ENCODE peak calls at places on chromosomes 13 and 19, in five cellular contexts. R is BJ; A is progenitor cell of endocrine pancreas; T is NCI-H2029 treated with DMSO at 0.1 percent for 48 hours; Z is naive thymus-derived CD8-positive, alpha-beta T cell. Q is an unnamed sample.

GRCh38 chr13:40356011-40356410 is 310.4 kb downstream of the FOXO1 start:
- DNase-seq in R (no peak), A (no peak), T (no peak), Z (no peak), Q (no peak)

GRCh38 chr13:40161008-40161694 is 505.3 kb downstream of the FOXO1 start:
- DNase-seq in R (no peak), A (no peak), T (no peak), Z (no peak), Q (no peak)

GRCh38 chr19:54388001-54388802 is 23.5 kb upstream of the LAIR1 start:
- DNase-seq in R (no peak), A (no peak), T (no peak), Z (peak), Q (peak)

GRCh38 chr19:55535173-55535572 is 1.8 kb downstream of the SBK2 start:
- DNase-seq in R (no peak), A (no peak), T (no peak), Z (no peak), Q (no peak)

GRCh38 chr19:38656171-38656981 is 8.9 kb downstream of the ACTN4 start:
- DNase-seq in R (no peak), A (no peak), T (no peak), Z (peak), Q (peak)

GRCh38 chr19:7679017-7679720 is 1.5 kb upstream of the TRAPPC5 start:
- DNase-seq in R (no peak), A (no peak), T (no peak), Z (peak), Q (peak)

GRCh38 chr19:19372656-19373416 is 32.6 kb upstream of the GATAD2A start:
- DNase-seq in R (no peak), A (no peak), T (no peak), Z (no peak), Q (peak)

GRCh38 chr19:42198676-42199439 is 18.6 kb downstream of the DEDD2 start:
- DNase-seq in R (no peak), A (no peak), T (no peak), Z (peak), Q (peak)

GRCh38 chr19:2767688-2768087 is 15.4 kb downstream of the SGTA start:
- DNase-seq in R (no peak), A (no peak), T (no peak), Z (no peak), Q (no peak)

GRCh38 chr19:6788896-6789295 is 16.4 kb downstream of the VAV1 start:
- DNase-seq in R (no peak), A (no peak), T (no peak), Z (no peak), Q (no peak)

GRCh38 chr13:41065098-41065497 is 3.8 kb downstream of the WBP4 start:
- DNase-seq in R (peak), A (no peak), T (no peak), Z (no peak), Q (no peak)

GRCh38 chr19:12783226-12783848 is 7.9 kb upstream of the JUNB start:
- DNase-seq in R (no peak), A (no peak), T (no peak), Z (peak), Q (no peak)

GRCh38 chr13:21734961-21735360 is 64.1 kb downstream of the FGF9 start:
- DNase-seq in R (no peak), A (no peak), T (no peak), Z (no peak), Q (no peak)

GRCh38 chr13:44806841-44807240 is 182.4 kb downstream of the NUFIP1 start:
- DNase-seq in R (no peak), A (no peak), T (no peak), Z (no peak), Q (no peak)

GRCh38 chr13:94395889-94396288 is 83.6 kb downstream of the DCT start:
- DNase-seq in R (no peak), A (no peak), T (no peak), Z (no peak), Q (no peak)

GRCh38 chr13:27080018-27080948 is 91.3 kb downstream of the USP12 start:
- DNase-seq in R (no peak), A (no peak), T (no peak), Z (no peak), Q (no peak)

GRCh38 chr19:1451916-1452801 is 2.2 kb downstream of the APC2 start:
- DNase-seq in R (no peak), A (no peak), T (no peak), Z (no peak), Q (no peak)

GRCh38 chr19:10544242-10544752 is 593 bp downstream of the ATG4D start:
- DNase-seq in R (no peak), A (peak), T (no peak), Z (no peak), Q (no peak)

GRCh38 chr19:294819-295686 is 3.9 kb upstream of the PLPP2 start:
- DNase-seq in R (no peak), A (peak), T (no peak), Z (peak), Q (peak)

GRCh38 chr19:12638611-12639182 is 27.8 kb downstream of the MAN2B1 start:
- DNase-seq in R (no peak), A (no peak), T (no peak), Z (no peak), Q (no peak)

GRCh38 chr13:114285166-114285808 is 3.9 kb downstream of the UPF3A start:
- DNase-seq in R (no peak), A (no peak), T (no peak), Z (no peak), Q (no peak)

GRCh38 chr19:23439623-23440022 is 44.4 kb upstream of the ZNF91 start:
- DNase-seq in R (no peak), A (no peak), T (no peak), Z (no peak), Q (no peak)

GRCh38 chr19:1318678-1319471 is 33.2 kb downstream of the EFNA2 start:
- DNase-seq in R (no peak), A (no peak), T (no peak), Z (no peak), Q (no peak)

GRCh38 chr13:110546933-110547332 is 14.6 kb downstream of the RAB20 start:
- DNase-seq in R (peak), A (no peak), T (peak), Z (no peak), Q (no peak)

GRCh38 chr19:2282062-2282861 is at the start of gene PEAK3:
- DNase-seq in R (no peak), A (no peak), T (no peak), Z (no peak), Q (no peak)

GRCh38 chr19:6947745-6948144 is 60.4 kb downstream of the ADGRE1 start:
- DNase-seq in R (no peak), A (no peak), T (no peak), Z (no peak), Q (no peak)

GRCh38 chr19:32202244-32202643 is 143.2 kb upstream of the ZNF507 start:
- DNase-seq in R (no peak), A (no peak), T (no peak), Z (no peak), Q (no peak)

GRCh38 chr19:4172861-4173473 is 9.4 kb downstream of the SIRT6 start:
- DNase-seq in R (no peak), A (peak), T (no peak), Z (peak), Q (peak)

GRCh38 chr19:31223805-31224534 is 125.3 kb downstream of the TSHZ3 start:
- DNase-seq in R (peak), A (no peak), T (no peak), Z (no peak), Q (no peak)

GRCh38 chr13:107395927-107396757 is 819.2 kb downstream of the LIG4 start:
- DNase-seq in R (no peak), A (no peak), T (no peak), Z (no peak), Q (no peak)

GRCh38 chr13:99741979-99742378 is 229.6 kb downstream of the ZIC5 start:
- DNase-seq in R (no peak), A (no peak), T (no peak), Z (no peak), Q (no peak)

GRCh38 chr13:40251343-40252032 is 415.0 kb downstream of the FOXO1 start:
- DNase-seq in R (no peak), A (no peak), T (no peak), Z (peak), Q (no peak)

GRCh38 chr13:27288397-27288796 is 17.8 kb downstream of the RASL11A start:
- DNase-seq in R (no peak), A (no peak), T (no peak), Z (no peak), Q (no peak)